ENCODE peak calls at places on chromosomes 13 and 19, in six cellular contexts. S, O, R, N, H and B are unnamed samples.

GRCh38 chr13:29908411-29908810 is 58.0 kb upstream of the UBL3 start:
- DNase-seq in S (peak; percentile 80), O (peak; percentile 78), R (no peak), N (no peak), H (no peak), B (no peak)

GRCh38 chr13:78160793-78161192 is 242.2 kb upstream of the EDNRB start:
- DNase-seq in S (peak; percentile 88), O (peak; percentile 85), R (no peak), N (no peak), H (no peak), B (no peak)

GRCh38 chr13:61148691-61149332 is 266.8 kb downstream of the PCDH20 start:
- DNase-seq in S (no peak), O (no peak), R (no peak), N (no peak), H (peak; percentile 29), B (no peak)

GRCh38 chr13:98575009-98575866 is 1.7 kb downstream of the STK24 start:
- DNase-seq in S (no peak), O (peak; percentile 39), R (no peak), N (peak; percentile 59), H (peak; percentile 29), B (no peak)

GRCh38 chr13:36430247-36431203 is 1.8 kb upstream of the CCNA1 start:
- DNase-seq in S (no peak), O (no peak), R (peak; percentile 73), N (no peak), H (peak; percentile 57), B (no peak)

GRCh38 chr13:78193853-78194252 is 275.2 kb upstream of the EDNRB start:
- DNase-seq in S (no peak), O (no peak), R (no peak), N (no peak), H (no peak), B (no peak)

GRCh38 chr19:1977116-1977515 is 36.1 kb downstream of the CSNK1G2 start:
- DNase-seq in S (no peak), O (no peak), R (no peak), N (no peak), H (no peak), B (no peak)

GRCh38 chr19:10718205-10719196 is 622 bp downstream of the DNM2 start:
- DNase-seq in S (peak; percentile 28), O (peak; percentile 21), R (peak; percentile 43), N (peak; percentile 26), H (peak; percentile 71), B (peak; percentile 75)

GRCh38 chr19:47445937-47446402 is 25.7 kb downstream of the SLC8A2 start:
- DNase-seq in S (no peak), O (no peak), R (peak; percentile 67), N (no peak), H (peak; percentile 58), B (peak; percentile 75)

GRCh38 chr19:54201172-54201701 is 579 bp downstream of the RPS9 start:
- DNase-seq in S (no peak), O (no peak), R (no peak), N (no peak), H (no peak), B (no peak)

GRCh38 chr13:60645552-60646138 is 248.6 kb downstream of the TDRD3 start:
- DNase-seq in S (no peak), O (no peak), R (no peak), N (no peak), H (no peak), B (no peak)

DNA sequence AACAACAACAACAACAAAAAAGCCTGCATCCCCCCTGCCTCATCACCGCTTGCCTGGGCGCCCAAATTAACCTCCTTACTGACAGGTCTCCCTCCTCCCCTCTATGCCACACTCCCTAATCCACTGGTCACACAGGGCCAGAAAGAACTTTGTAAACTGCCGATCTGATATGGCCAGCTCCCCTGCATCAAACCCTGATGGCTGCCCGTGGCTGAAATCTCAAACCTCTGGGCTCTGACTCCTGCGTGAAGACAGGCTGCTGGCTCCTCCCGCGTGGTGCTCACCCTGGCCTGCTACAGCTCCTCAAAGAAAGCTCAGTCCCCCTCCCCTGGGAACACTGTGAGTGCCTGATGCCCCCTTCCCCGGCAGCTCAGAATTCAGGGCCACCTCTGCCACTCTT is 7.6 kb downstream of the ISOC2 start:
- DNase-seq in S (no peak), O (no peak), R (no peak), N (no peak), H (no peak), B (no peak)
- H4K20me1 ChIP-seq in S (peaks cover 24% of the 10 kb centered on the region), O (no peaks in the 10 kb centered on the region), R (no peaks in the 10 kb centered on the region), N (no peaks in the 10 kb centered on the region), H (peaks cover 20% of the 10 kb centered on the region), B (no peaks in the 10 kb centered on the region)

GRCh38 chr19:14112051-14112808 is 5.3 kb downstream of the PRKACA start:
- DNase-seq in S (no peak), O (no peak), R (peak; percentile 34), N (no peak), H (no peak), B (peak; percentile 38)

GRCh38 chr19:14114439-14114838 is 3.1 kb downstream of the PRKACA start:
- DNase-seq in S (no peak), O (no peak), R (no peak), N (no peak), H (no peak), B (no peak)

GRCh38 chr19:14112809-14113385 is 4.7 kb downstream of the PRKACA start:
- DNase-seq in S (no peak), O (no peak), R (peak; percentile 57), N (no peak), H (no peak), B (peak; percentile 32)

GRCh38 chr19:14114854-14115253 is 2.7 kb downstream of the PRKACA start:
- DNase-seq in S (no peak), O (no peak), R (peak; percentile 77), N (no peak), H (peak; percentile 60), B (peak; percentile 83)

DNA sequence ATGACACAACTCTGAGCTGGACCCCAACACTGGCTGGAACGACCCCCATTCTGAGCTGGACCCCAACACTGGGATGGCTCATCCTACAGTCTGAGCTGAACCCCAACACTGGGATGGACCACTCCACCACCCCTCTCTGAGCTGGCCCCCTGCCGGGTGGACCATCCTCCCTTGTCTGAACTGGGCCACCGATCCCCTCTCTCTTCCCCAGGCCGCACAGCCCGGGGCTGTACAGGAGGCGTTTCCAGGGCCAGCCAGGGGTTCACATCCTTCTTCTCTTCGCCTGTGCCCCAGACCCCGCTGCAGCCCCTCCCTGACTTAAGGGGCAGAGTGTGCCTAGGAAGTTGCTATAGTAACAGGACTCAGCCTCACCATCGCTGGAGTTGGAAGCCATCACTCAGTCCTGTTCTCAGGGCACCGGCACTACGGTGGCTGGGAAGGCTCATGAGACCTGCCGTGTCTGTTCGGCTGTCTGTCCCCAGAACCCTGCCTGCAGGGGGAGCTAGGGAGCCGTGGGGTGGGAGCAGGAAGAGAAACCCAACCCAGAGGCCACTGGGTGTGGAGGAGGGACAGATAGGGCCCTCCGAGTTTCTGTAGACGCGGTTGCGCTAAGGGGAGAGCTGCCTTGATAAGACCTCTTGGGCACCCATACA is 3.7 kb downstream of the PRKACA start:
- DNase-seq in S (no peak), O (no peak), R (peak; percentile 57), N (no peak), H (no peak), B (peak; percentile 94)
- H4K20me1 ChIP-seq in S (peaks cover 8% of the 10 kb centered on the region), O (no peaks in the 10 kb centered on the region), R (peaks cover 11% of the 10 kb centered on the region), N (no peaks in the 10 kb centered on the region), H (peaks cover 61% of the 10 kb centered on the region), B (peaks cover 4% of the 10 kb centered on the region)

GRCh38 chr13:111280666-111281577 is 39.5 kb upstream of the TEX29 start:
- DNase-seq in S (peak; percentile 86), O (peak; percentile 91), R (no peak), N (no peak), H (no peak), B (no peak)

GRCh38 chr13:111278258-111278657 is 42.2 kb upstream of the TEX29 start:
- DNase-seq in S (no peak), O (no peak), R (no peak), N (no peak), H (no peak), B (no peak)

GRCh38 chr13:111280226-111280625 is 40.2 kb upstream of the TEX29 start:
- DNase-seq in S (no peak), O (no peak), R (no peak), N (no peak), H (no peak), B (no peak)

GRCh38 chr13:111278711-111279110 is 41.7 kb upstream of the TEX29 start:
- DNase-seq in S (no peak), O (no peak), R (no peak), N (no peak), H (no peak), B (no peak)

DNA sequence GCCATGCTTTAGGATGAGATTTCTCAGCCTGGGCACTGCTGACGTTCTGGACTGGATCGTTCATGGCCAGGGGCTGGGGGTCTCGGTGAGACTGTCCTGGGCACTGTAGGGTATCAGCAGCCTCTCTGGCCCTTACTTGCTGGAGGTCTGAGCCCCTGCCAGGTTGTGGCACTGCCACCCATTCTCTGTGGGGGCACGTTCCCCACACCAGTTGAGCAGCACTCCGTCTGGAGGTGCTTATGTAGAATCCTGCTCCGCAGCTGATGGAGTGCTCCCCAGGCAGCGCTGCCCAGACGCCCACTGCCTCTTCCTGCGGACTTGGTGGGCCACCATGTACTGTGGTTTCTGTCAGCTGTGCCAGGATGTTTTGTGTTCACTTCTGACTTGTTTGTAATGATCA is 41.2 kb upstream of the TEX29 start:
- DNase-seq in S (no peak), O (no peak), R (no peak), N (no peak), H (no peak), B (no peak)
- H4K20me1 ChIP-seq in S (no peaks in the 10 kb centered on the region), O (no peaks in the 10 kb centered on the region), R (no peaks in the 10 kb centered on the region), N (peaks cover 3% of the 10 kb centered on the region), H (peaks cover 4% of the 10 kb centered on the region), B (no peaks in the 10 kb centered on the region)

GRCh38 chr13:113832204-113832603 is 31.7 kb downstream of the GAS6 start:
- DNase-seq in S (no peak), O (no peak), R (no peak), N (no peak), H (no peak), B (no peak)
- H4K20me1 ChIP-seq in S (peaks cover 25% of the 10 kb centered on the region), O (no peaks in the 10 kb centered on the region), R (no peaks in the 10 kb centered on the region), N (no peaks in the 10 kb centered on the region), H (no peaks in the 10 kb centered on the region), B (peaks cover 26% of the 10 kb centered on the region)

DNA sequence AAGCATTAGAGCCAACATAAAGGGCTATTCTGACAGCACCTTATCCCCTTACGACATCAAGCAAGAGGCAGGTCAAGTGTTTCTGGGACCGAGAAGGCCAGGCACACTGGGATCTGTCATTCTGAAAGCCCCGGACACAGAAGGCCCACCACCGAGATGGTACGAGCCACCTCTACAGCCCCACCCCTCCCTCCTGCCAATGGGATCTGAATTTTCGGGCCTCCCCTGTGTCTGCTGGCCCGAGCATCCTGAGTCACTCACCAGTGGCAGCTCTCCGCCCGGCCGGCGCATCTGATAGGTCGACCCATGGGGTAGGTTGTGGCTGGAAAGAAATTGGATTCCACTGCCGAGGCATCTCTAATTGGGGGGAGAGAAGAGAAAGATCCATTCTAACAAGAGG is 2.6 kb downstream of the TIMM44 start:
- DNase-seq in S (no peak), O (no peak), R (no peak), N (no peak), H (no peak), B (no peak)
- H4K20me1 ChIP-seq in S (no peaks in the 10 kb centered on the region), O (no peaks in the 10 kb centered on the region), R (peaks cover 26% of the 10 kb centered on the region), N (no peaks in the 10 kb centered on the region), H (no peaks in the 10 kb centered on the region), B (peaks cover 3% of the 10 kb centered on the region)

DNA sequence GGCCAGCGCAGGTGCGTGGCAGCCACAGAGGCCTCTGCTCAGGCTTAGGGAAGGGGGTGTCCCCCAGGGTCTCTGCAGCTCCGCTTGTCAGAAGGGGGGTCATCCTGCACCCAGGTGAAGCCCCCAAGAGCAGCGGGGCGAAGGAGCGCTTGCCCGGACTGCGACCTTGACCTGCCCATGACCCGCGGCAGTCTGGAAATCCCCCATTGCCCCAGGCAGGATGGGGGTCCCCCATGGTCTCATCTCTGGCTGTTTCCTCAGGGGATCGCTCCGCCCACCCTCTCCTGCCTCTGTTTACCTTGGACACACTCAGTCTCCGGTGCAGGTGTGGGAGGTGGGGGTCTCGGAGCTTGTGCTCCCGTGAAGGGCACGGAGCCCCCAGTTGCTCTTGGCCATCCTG is 82.7 kb downstream of the KDM4B start:
- DNase-seq in S (no peak), O (no peak), R (no peak), N (no peak), H (no peak), B (no peak)
- H4K20me1 ChIP-seq in S (peaks cover 63% of the 10 kb centered on the region), O (no peaks in the 10 kb centered on the region), R (no peaks in the 10 kb centered on the region), N (no peaks in the 10 kb centered on the region), H (peaks cover 33% of the 10 kb centered on the region), B (no peaks in the 10 kb centered on the region)